ENCODE peak calls at places on chromosomes 12 and 14, in eight cellular contexts. U is DND-41, G is prostate gland, Z is astrocyte, V is left ventricle myocardium inferior, Q is dorsolateral prefrontal cortex, M is cardiac muscle cell, Y is esophagus squamous epithelium. B is an unnamed sample. For H3K27me3, the result is how much of the 10 kb centered on the place peaks cover.

GRCh38 chr14:70289138-70289537 is 70.3 kb downstream of the COX16 start:
- DNase-seq in V (no peak), G (no peak), Z (no peak), U (no peak), Y (no peak), M (no peak), Q (no peak), B (no peak)

GRCh38 chr12:77521458-77522115 is 309.1 kb upstream of the NAV3 start:
- DNase-seq in Y (no peak), Z (peak), M (no peak), V (no peak), Q (no peak), U (no peak), G (no peak), B (no peak)

GRCh38 chr14:38297681-38298080 is 41.8 kb upstream of the CLEC14A start:
- DNase-seq in U (no peak), M (no peak), V (no peak), Y (no peak), Q (no peak), G (no peak), Z (peak), B (no peak)

GRCh38 chr14:73717998-73718741 is 4.0 kb upstream of the PNMA1 start:
- DNase-seq in U (no peak), Y (no peak), M (peak), Q (no peak), V (no peak), Z (no peak), G (peak), B (no peak)

GRCh38 chr14:78412475-78412874 is 242.3 kb downstream of the NRXN3 start:
- DNase-seq in V (no peak), U (no peak), M (no peak), Q (no peak), Z (no peak), G (no peak), Y (no peak), B (no peak)

GRCh38 chr12:124713436-124714082 is 146.1 kb upstream of the NCOR2 start:
- DNase-seq in Q (no peak), Y (no peak), Z (peak), V (no peak), M (no peak), U (peak), G (no peak), B (no peak)

GRCh38 chr12:16564675-16565074 is 41.3 kb downstream of the LMO3 start:
- DNase-seq in Y (no peak), V (no peak), G (no peak), Q (no peak), U (no peak), Z (no peak), M (no peak), B (no peak)

GRCh38 chr12:116529686-116530085 is 29.5 kb upstream of the MAP1LC3B2 start:
- DNase-seq in U (no peak), G (no peak), V (no peak), Y (no peak), Z (no peak), Q (no peak), M (no peak), B (no peak)

GRCh38 chr12:3542911-3543310 is 51.9 kb downstream of the PRMT8 start:
- DNase-seq in Q (no peak), Y (no peak), U (no peak), G (no peak), Z (no peak), V (no peak), M (no peak), B (no peak)

GRCh38 chr14:92532490-92533163 is 19.0 kb downstream of the RIN3 start:
- DNase-seq in Y (no peak), G (no peak), Z (no peak), U (no peak), M (no peak), Q (no peak), V (no peak), B (no peak)

GRCh38 chr14:51860836-51861583 is 598 bp downstream of the GNG2 start:
- DNase-seq in G (no peak), M (no peak), Y (no peak), V (no peak), U (peak), Z (peak), Q (no peak), B (no peak)

GRCh38 chr12:50103767-50104321 is at the start of gene GPD1:
- DNase-seq in Q (peak), V (peak), G (peak), Y (no peak), Z (no peak), M (peak), U (peak), B (no peak)

GRCh38 chr12:45336331-45336730 is 120.4 kb downstream of the ANO6 start:
- DNase-seq in Q (no peak), Z (peak), U (no peak), Y (no peak), V (no peak), G (no peak), M (no peak), B (no peak)

GRCh38 chr14:81268016-81268416 is 47.3 kb upstream of the GTF2A1 start:
- DNase-seq in G (no peak), V (no peak), Y (no peak), M (no peak), Z (no peak), Q (no peak), U (peak), B (no peak)

GRCh38 chr12:124709722-124710656 is 142.6 kb upstream of the NCOR2 start:
- DNase-seq in Q (no peak), Y (no peak), U (no peak), Z (peak), G (no peak), V (no peak), M (no peak), B (no peak)

GRCh38 chr12:73514672-73515071 is 1023.0 kb upstream of the ATXN7L3B start:
- DNase-seq in M (no peak), Q (no peak), Y (no peak), Z (no peak), G (no peak), U (no peak), V (no peak), B (no peak)

GRCh38 chr12:121678721-121679300 is 9.4 kb upstream of the MORN3 start:
- DNase-seq in Y (no peak), V (no peak), G (no peak), U (peak), Q (no peak), Z (no peak), M (peak), B (no peak)

GRCh38 chr12:6696690-6697583 is 3.7 kb downstream of the PIANP start:
- DNase-seq in M (no peak), Y (no peak), Z (no peak), V (no peak), G (no peak), Q (no peak), U (no peak), B (no peak)

GRCh38 chr12:6695313-6696045 is 5.1 kb downstream of the PIANP start:
- DNase-seq in Y (no peak), G (no peak), V (no peak), Z (no peak), M (no peak), Q (no peak), U (no peak), B (no peak)

GRCh38 chr12:6693832-6694355 is 4.7 kb upstream of the ZNF384 start:
- DNase-seq in U (no peak), M (no peak), G (no peak), Z (no peak), Q (no peak), V (no peak), Y (no peak), B (no peak)

GRCh38 chr12:6692888-6693287 is 3.7 kb upstream of the ZNF384 start:
- DNase-seq in Q (no peak), U (no peak), M (no peak), Z (no peak), Y (no peak), V (no peak), G (no peak), B (no peak)

DNA sequence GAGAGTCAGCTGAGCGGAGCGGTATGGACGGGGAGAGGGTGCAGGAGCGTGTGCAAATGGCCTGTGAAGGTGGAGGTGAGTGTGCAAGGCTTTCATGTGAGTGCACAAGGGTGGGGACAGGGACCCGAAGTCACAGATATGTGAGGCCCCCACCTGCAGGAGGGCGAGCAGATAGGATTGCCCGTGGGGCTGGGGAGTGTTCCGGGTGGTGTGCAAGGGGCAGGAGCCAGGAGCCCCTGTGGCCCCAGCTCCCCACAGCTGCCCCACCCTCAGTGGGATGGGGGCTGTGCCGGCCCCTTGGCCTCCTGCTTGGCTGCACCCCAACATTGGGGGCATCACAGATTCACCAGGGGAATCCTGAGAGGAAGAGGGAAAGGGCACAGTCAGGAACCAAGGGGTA is 5.5 kb upstream of the ZNF384 start:
- DNase-seq in Z (no peak), M (no peak), Y (no peak), Q (no peak), U (no peak), V (no peak), G (no peak), B (no peak)
- H3K27me3 ChIP-seq in Z (under half), M (under half), Y (under half), Q (under half), U (under half), V (under half), G (under half), B (under half)

GRCh38 chr12:51959921-51960320 is 8.4 kb downstream of the ACVR1B start:
- DNase-seq in U (no peak), Y (no peak), G (no peak), V (no peak), M (no peak), Z (no peak), Q (no peak), B (no peak)

GRCh38 chr12:51960488-51960887 is 9.0 kb downstream of the ACVR1B start:
- DNase-seq in Q (no peak), V (no peak), Z (no peak), G (no peak), M (no peak), Y (no peak), U (no peak), B (no peak)

GRCh38 chr12:51959211-51959610 is 7.7 kb downstream of the ACVR1B start:
- DNase-seq in M (no peak), V (no peak), Z (no peak), U (no peak), Q (no peak), G (no peak), Y (no peak), B (no peak)

GRCh38 chr12:51960890-51961289 is 9.4 kb downstream of the ACVR1B start:
- DNase-seq in V (no peak), U (no peak), Q (no peak), M (no peak), G (no peak), Z (no peak), Y (no peak), B (no peak)

DNA sequence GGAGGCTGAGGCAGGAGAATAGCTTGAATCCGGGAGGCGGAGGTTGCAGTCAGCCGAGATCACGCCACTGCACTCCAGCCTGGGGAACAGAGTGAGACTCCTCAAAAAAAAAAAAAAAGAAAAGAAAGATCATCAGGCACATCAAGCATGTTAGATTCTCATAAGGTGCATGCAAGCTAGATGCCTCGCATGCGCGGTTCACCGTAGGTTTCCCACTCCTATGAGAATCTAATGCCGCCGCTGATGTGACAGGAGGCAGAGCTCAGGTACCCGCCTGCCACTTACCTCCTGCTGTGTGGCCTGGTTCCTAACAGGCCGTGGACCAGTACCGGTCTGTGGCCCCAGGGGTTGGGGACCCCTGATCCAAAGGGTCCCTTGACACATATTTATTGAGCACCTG is 7.0 kb downstream of the ACVR1B start:
- DNase-seq in M (no peak), Z (no peak), G (no peak), Q (no peak), Y (no peak), V (no peak), U (no peak), B (no peak)
- H3K27ac ChIP-seq in M (no peak), Z (no peak), G (no peak), Q (no peak), Y (peak), V (no peak), U (no peak), B (no peak)

GRCh38 chr12:96130396-96131059 is 63.6 kb upstream of the ELK3 start:
- DNase-seq in V (no peak), Y (no peak), M (no peak), Q (no peak), G (no peak), U (no peak), Z (no peak), B (no peak)
- TF ChIP-seq CTCF in V (peak), Y (no peak), M (no peak), Q (no peak), G (no peak), U (no peak), Z (no peak), B (no peak)

GRCh38 chr14:96053600-96054381 is 14.6 kb downstream of the C14orf132 start:
- DNase-seq in U (no peak), G (no peak), V (no peak), M (peak), Q (peak), Y (no peak), Z (peak), B (no peak)

GRCh38 chr14:96054661-96055060 is 15.5 kb downstream of the C14orf132 start:
- DNase-seq in G (no peak), V (no peak), Z (no peak), Q (no peak), U (no peak), M (no peak), Y (no peak), B (no peak)

GRCh38 chr14:96056509-96057422 is 17.6 kb downstream of the C14orf132 start:
- DNase-seq in Z (no peak), Q (no peak), M (no peak), U (no peak), G (no peak), V (no peak), Y (no peak), B (no peak)

GRCh38 chr14:96055753-96056508 is 16.8 kb downstream of the C14orf132 start:
- DNase-seq in V (no peak), M (no peak), Y (no peak), Q (no peak), G (no peak), U (no peak), Z (no peak), B (no peak)

DNA sequence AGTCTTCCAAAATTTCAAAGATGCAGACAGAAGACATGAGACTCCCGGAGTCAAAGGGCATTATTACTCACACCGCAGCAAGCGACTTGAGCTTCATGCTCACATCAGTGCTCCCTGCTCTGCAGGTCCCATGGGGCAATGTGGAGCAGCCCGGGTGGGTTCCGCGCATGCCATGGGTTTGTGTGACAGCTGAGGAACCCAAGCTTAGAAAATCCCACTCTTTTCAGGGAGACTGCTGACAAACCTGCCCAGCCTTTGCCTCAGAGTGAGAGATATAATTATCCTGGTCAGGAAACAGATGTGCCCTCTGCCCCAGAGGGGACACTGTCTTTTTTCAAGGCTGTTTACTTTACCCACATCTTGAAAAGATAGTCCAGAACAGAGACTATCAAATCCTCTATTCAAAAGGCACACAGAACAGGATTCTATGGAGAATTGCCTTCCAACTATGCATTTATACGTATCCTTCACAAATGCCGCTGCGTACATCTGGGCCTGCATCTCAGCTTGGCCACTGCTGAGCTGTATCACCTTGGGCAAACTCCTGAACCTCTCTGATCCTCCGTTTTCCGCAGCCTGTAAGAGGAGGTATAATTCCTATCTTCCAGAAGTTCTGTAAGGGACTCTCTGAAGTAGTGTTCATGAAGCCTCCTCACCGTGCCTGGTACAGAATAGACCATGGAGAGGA is 16.0 kb downstream of the C14orf132 start:
- DNase-seq in Z (peak), V (no peak), U (no peak), G (no peak), Y (no peak), M (no peak), Q (no peak), B (no peak)
- H3K27me3 ChIP-seq in Z (under half), V (under half), U (under half), G (under half), Y (under half), M (under half), Q (under half), B (under half)

DNA sequence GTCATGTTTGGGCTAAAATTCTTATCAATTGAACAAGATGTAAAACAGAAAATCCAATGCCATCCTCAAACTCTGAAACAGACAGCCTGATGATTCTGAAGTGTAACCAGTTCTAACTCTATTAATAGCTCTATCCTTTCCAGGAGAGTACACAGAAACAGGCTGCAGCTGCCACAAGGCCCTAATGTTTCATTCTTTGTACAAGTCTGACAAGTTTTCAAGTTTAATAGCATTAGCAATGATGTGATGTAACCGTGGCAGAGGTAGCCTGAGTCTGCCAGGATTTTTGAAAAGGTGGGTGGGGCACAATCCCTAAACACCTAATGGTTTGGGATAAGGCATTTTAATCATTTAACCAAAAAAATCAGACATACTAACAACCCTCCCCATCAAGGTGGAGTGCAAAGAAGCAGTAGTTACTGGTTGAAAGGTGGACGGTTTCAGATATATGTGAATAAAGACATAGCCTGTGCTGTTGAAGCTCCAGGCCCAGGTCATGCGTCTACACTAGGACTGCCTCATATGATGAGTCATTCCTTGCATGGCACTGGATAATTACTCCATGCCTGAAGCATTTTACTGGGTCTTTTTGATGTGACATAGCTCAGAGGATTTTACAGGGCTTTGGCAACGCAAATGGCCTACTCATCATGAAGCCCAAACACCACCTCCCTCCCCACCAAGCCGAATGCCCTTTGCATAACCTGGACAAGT is 145.1 kb upstream of the GRIP1 start:
- DNase-seq in Y (no peak), Q (no peak), G (peak), U (no peak), Z (peak), V (no peak), M (peak), B (no peak)
- H3K27ac ChIP-seq in Y (peak), Q (no peak), G (peak), U (no peak), Z (no peak), V (no peak), M (peak), B (no peak)

DNA sequence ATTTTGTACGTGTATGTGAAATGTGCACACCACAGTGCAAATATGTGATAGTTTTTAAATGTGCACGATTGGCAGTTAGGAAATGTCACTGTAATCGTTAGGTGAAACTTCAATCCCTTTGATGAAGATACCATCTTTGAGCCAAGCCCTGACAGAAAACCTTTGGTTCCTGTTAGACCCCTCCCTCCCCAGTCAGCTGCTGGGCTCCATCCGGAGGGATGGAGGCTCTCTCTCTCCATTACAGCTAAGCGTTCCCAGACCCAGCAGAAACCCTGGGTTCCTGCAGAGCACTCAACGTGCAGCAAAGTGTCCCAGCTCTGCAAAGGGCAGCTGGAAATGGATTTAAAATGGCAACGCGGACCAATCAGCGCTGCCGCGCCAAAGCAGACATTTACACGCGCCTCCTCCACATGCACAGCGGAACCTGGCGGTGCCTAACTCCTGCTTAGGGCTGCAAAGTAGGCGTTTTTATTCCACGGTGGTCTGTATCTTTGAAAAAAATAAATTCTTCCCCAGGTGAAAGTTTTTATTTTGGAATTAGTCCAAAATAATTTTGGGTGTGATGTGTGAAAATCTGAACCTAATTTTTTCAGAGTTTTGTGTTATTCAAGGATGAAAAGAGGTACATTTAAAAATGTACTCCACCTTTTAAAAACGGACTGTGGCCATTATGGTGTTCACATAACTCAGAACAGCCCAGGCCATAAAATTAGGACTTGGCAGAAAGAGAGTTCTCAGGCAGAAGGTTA is 1.4 kb upstream of the HMGA2 start:
- DNase-seq in M (peak), Y (no peak), Z (peak), U (no peak), V (no peak), G (no peak), Q (no peak), B (no peak)
- TF ChIP-seq CTCF in M (peak), Y (no peak), Z (no peak), U (no peak), V (no peak), G (no peak), Q (no peak), B (no peak)

DNA sequence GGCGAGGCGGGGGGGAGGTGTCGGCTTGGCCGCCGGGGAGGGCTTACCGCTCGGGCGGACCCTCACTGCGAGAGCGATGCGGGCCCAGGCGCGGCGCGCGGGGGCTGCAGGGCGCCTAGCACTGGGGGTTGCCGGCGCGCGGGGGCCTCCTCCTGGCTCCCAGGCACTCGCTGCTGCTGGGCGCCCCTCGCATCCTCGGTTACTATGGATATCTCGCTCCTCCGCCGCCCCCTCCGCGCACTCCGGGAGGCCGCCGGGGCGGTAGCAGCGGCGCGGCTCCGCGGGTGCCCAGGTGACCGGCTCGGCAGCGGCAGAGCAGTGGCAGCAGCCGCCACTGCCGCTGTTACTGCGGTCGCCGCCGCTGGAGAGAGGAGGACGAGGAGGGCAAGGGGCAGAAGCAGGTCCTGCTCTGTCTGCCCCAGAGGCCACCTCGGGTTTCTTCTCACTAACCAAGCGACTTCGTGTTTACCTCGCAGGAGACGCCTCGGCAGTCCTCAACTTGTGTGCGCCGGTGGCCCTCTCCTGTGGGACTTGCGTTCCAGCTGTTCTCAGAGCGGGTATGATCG is 250.1 kb downstream of the APAF1 start:
- DNase-seq in Q (peak), G (no peak), Z (no peak), U (no peak), M (peak), Y (no peak), V (no peak), B (no peak)
- H3K27me3 ChIP-seq in Q (under half), G (under half), Z (under half), U (under half), M (half or more), Y (under half), V (half or more), B (half or more)